ENCODE peak calls at places on chromosomes 2 and 18, in ten cellular contexts. One of them, this sample, is unnamed.

GRCh38 chr18:3648695-3649094 is 198.7 kb downstream of the TGIF1 start:
- DNase-seq in activated T-helper 1 cell treated with Interleukin-2 at 50 U/mL for 16 hours: no peak
- DNase-seq in T-helper 17 cell: no peak
- DNase-seq in CD8-positive, alpha-beta memory T cell: no peak
- DNase-seq in NB4: no peak
- DNase-seq in Ammon's horn: no peak
- DNase-seq in GM12864: no peak
- DNase-seq in astrocyte: no peak
- DNase-seq in non-pigmented ciliary epithelial cell: no peak
- DNase-seq in hepatic stellate cell: no peak
- DNase-seq in this sample: no peak

GRCh38 chr18:12750076-12750707 is 47.4 kb downstream of the PSMG2 start:
- DNase-seq in activated T-helper 1 cell treated with Interleukin-2 at 50 U/mL for 16 hours: no peak
- DNase-seq in T-helper 17 cell: no peak
- DNase-seq in CD8-positive, alpha-beta memory T cell: no peak
- DNase-seq in NB4: peak; percentile 42
- DNase-seq in Ammon's horn: no peak
- DNase-seq in GM12864: peak; percentile 21
- DNase-seq in astrocyte: peak; percentile 22
- DNase-seq in non-pigmented ciliary epithelial cell: no peak
- DNase-seq in hepatic stellate cell: no peak
- DNase-seq in this sample: peak; percentile 45

GRCh38 chr2:191611614-191612013 is 66.3 kb upstream of the NABP1 start:
- DNase-seq in activated T-helper 1 cell treated with Interleukin-2 at 50 U/mL for 16 hours: no peak
- DNase-seq in T-helper 17 cell: no peak
- DNase-seq in CD8-positive, alpha-beta memory T cell: no peak
- DNase-seq in NB4: peak; percentile 34
- DNase-seq in Ammon's horn: peak; percentile 67
- DNase-seq in GM12864: peak; percentile 67
- DNase-seq in astrocyte: no peak
- DNase-seq in non-pigmented ciliary epithelial cell: no peak
- DNase-seq in hepatic stellate cell: no peak
- DNase-seq in this sample: peak; percentile 79

GRCh38 chr2:132448771-132449170 is 32.2 kb downstream of the GPR39 start:
- DNase-seq in activated T-helper 1 cell treated with Interleukin-2 at 50 U/mL for 16 hours: no peak
- DNase-seq in T-helper 17 cell: no peak
- DNase-seq in CD8-positive, alpha-beta memory T cell: no peak
- DNase-seq in NB4: peak; percentile 27
- DNase-seq in Ammon's horn: peak; percentile 35
- DNase-seq in GM12864: no peak
- DNase-seq in astrocyte: no peak
- DNase-seq in non-pigmented ciliary epithelial cell: no peak
- DNase-seq in hepatic stellate cell: peak; percentile 29
- DNase-seq in this sample: peak; percentile 3

GRCh38 chr18:519019-519879 is 18.7 kb upstream of the COLEC12 start:
- DNase-seq in activated T-helper 1 cell treated with Interleukin-2 at 50 U/mL for 16 hours: no peak
- DNase-seq in T-helper 17 cell: no peak
- DNase-seq in CD8-positive, alpha-beta memory T cell: no peak
- DNase-seq in NB4: peak; percentile 75
- DNase-seq in Ammon's horn: peak; percentile 64
- DNase-seq in GM12864: no peak
- DNase-seq in astrocyte: peak; percentile 71
- DNase-seq in non-pigmented ciliary epithelial cell: no peak
- DNase-seq in hepatic stellate cell: no peak
- DNase-seq in this sample: peak; percentile 74

GRCh38 chr2:33633295-33633694 is 34.2 kb upstream of the FAM98A start:
- DNase-seq in activated T-helper 1 cell treated with Interleukin-2 at 50 U/mL for 16 hours: no peak
- DNase-seq in T-helper 17 cell: no peak
- DNase-seq in CD8-positive, alpha-beta memory T cell: no peak
- DNase-seq in NB4: no peak
- DNase-seq in Ammon's horn: no peak
- DNase-seq in GM12864: no peak
- DNase-seq in astrocyte: no peak
- DNase-seq in non-pigmented ciliary epithelial cell: no peak
- DNase-seq in hepatic stellate cell: no peak
- DNase-seq in this sample: no peak

GRCh38 chr2:119333360-119333759 is 33.3 kb downstream of the C2orf76 start:
- DNase-seq in activated T-helper 1 cell treated with Interleukin-2 at 50 U/mL for 16 hours: no peak
- DNase-seq in T-helper 17 cell: no peak
- DNase-seq in CD8-positive, alpha-beta memory T cell: no peak
- DNase-seq in NB4: peak; percentile 34
- DNase-seq in Ammon's horn: no peak
- DNase-seq in GM12864: no peak
- DNase-seq in astrocyte: no peak
- DNase-seq in non-pigmented ciliary epithelial cell: no peak
- DNase-seq in hepatic stellate cell: no peak
- DNase-seq in this sample: peak; percentile 20

GRCh38 chr2:212237350-212238095 is 301.1 kb downstream of the ERBB4 start:
- DNase-seq in activated T-helper 1 cell treated with Interleukin-2 at 50 U/mL for 16 hours: no peak
- DNase-seq in T-helper 17 cell: no peak
- DNase-seq in CD8-positive, alpha-beta memory T cell: no peak
- DNase-seq in NB4: no peak
- DNase-seq in Ammon's horn: no peak
- DNase-seq in GM12864: no peak
- DNase-seq in astrocyte: no peak
- DNase-seq in non-pigmented ciliary epithelial cell: no peak
- DNase-seq in hepatic stellate cell: no peak
- DNase-seq in this sample: no peak

GRCh38 chr2:118764855-118765254 is 82.6 kb downstream of the EN1 start:
- DNase-seq in activated T-helper 1 cell treated with Interleukin-2 at 50 U/mL for 16 hours: no peak
- DNase-seq in T-helper 17 cell: no peak
- DNase-seq in CD8-positive, alpha-beta memory T cell: no peak
- DNase-seq in NB4: no peak
- DNase-seq in Ammon's horn: no peak
- DNase-seq in GM12864: no peak
- DNase-seq in astrocyte: no peak
- DNase-seq in non-pigmented ciliary epithelial cell: no peak
- DNase-seq in hepatic stellate cell: no peak
- DNase-seq in this sample: no peak

GRCh38 chr18:67133669-67134068 is 382.9 kb downstream of the DSEL start:
- DNase-seq in activated T-helper 1 cell treated with Interleukin-2 at 50 U/mL for 16 hours: no peak
- DNase-seq in T-helper 17 cell: no peak
- DNase-seq in CD8-positive, alpha-beta memory T cell: no peak
- DNase-seq in NB4: no peak
- DNase-seq in Ammon's horn: no peak
- DNase-seq in GM12864: no peak
- DNase-seq in astrocyte: no peak
- DNase-seq in non-pigmented ciliary epithelial cell: no peak
- DNase-seq in hepatic stellate cell: no peak
- DNase-seq in this sample: no peak

This sample was measured in HL-60.